ENCODE peak calls at places on chromosomes 13 and 19, in ten cellular contexts. B is NCI-H1092 treated with DMSO at 0.1 percent for 48 hours; I is dorsolateral prefrontal cortex; E is activated T-helper 1 cell treated with anti-CD3 and anti-CD28 coated beads, Interleukin-2, amount 50 U/mL, for 16 hours; R is GOT3; P is activated CD8-positive, alpha-beta memory T cell treated with anti-CD3 and anti-CD28 coated beads for 1 hour; F is pulmonary artery endothelial cell; V is GM04503; H is stimulated activated CD4-positive, alpha-beta T cell treated with anti-CD3 and anti-CD28 coated beads, Interleukin-15, amount 100 ng/mL, for 1 hour; U is iPS DF 19.7. N is an unnamed sample.

GRCh38 chr19:27909185-27909840 is 1303.6 kb downstream of the UQCRFS1 start:
- DNase-seq in B (no peak), I (no peak), E (no peak), R (no peak), P (no peak), F (no peak), V (no peak), H (no peak), U (no peak), N (no peak)

GRCh38 chr19:33108161-33108560 is 23.8 kb upstream of the WDR88 start:
- DNase-seq in B (no peak), I (no peak), E (no peak), R (no peak), P (no peak), F (no peak), V (no peak), H (no peak), U (no peak), N (no peak)

GRCh38 chr19:18863843-18864362 is 32.1 kb downstream of the CERS1 start:
- DNase-seq in B (no peak), I (no peak), E (no peak), R (no peak), P (no peak), F (no peak), V (no peak), H (no peak), U (no peak), N (no peak)

GRCh38 chr13:20398459-20398858 is 127.2 kb downstream of the CRYL1 start:
- DNase-seq in B (no peak), I (no peak), E (no peak), R (no peak), P (no peak), F (no peak), V (no peak), H (no peak), U (no peak), N (no peak)

GRCh38 chr13:79658333-79658975 is 177.5 kb downstream of the NDFIP2 start:
- DNase-seq in B (no peak), I (no peak), E (no peak), R (no peak), P (no peak), F (no peak), V (no peak), H (no peak), U (no peak), N (no peak)

GRCh38 chr19:1475751-1476437 is 3.1 kb downstream of the C19orf25 start:
- DNase-seq in B (no peak), I (no peak), E (no peak), R (no peak), P (no peak), F (no peak), V (no peak), H (no peak), U (no peak), N (no peak)

GRCh38 chr13:50422181-50423148 is 407.2 kb downstream of the KCNRG start:
- DNase-seq in B (no peak), I (no peak), E (no peak), R (no peak), P (no peak), F (no peak), V (no peak), H (no peak), U (no peak), N (no peak)

GRCh38 chr19:39768334-39768733 is 10.3 kb upstream of the LEUTX start:
- DNase-seq in B (no peak), I (no peak), E (no peak), R (no peak), P (no peak), F (no peak), V (no peak), H (no peak), U (no peak), N (no peak)

GRCh38 chr13:83117046-83117445 is 765.2 kb downstream of the SLITRK1 start:
- DNase-seq in B (no peak), I (no peak), E (no peak), R (no peak), P (no peak), F (no peak), V (no peak), H (no peak), U (no peak), N (no peak)

GRCh38 chr19:42473686-42474085 is 30.9 kb upstream of the CXCL17 start:
- DNase-seq in B (no peak), I (no peak), E (no peak), R (no peak), P (no peak), F (no peak), V (no peak), H (no peak), U (peak), N (no peak)

GRCh38 chr13:26022538-26023292 is 29.1 kb downstream of the SHISA2 start:
- DNase-seq in B (peak), I (no peak), E (no peak), R (peak), P (no peak), F (no peak), V (peak), H (no peak), U (no peak), N (peak)

GRCh38 chr19:52735734-52736133 is 890 bp upstream of the ZNF611 start:
- DNase-seq in B (no peak), I (peak), E (no peak), R (no peak), P (no peak), F (peak), V (no peak), H (no peak), U (peak), N (no peak)

GRCh38 chr13:55263045-55263444 is 1877.7 kb upstream of the PRR20A start:
- DNase-seq in B (no peak), I (no peak), E (no peak), R (no peak), P (no peak), F (no peak), V (no peak), H (no peak), U (no peak), N (no peak)

GRCh38 chr13:43988302-43988701 is 108.6 kb downstream of the LACC1 start:
- DNase-seq in B (no peak), I (no peak), E (no peak), R (no peak), P (no peak), F (no peak), V (no peak), H (no peak), U (no peak), N (no peak)

GRCh38 chr13:34857561-34857960 is 84.5 kb upstream of the NBEA start:
- DNase-seq in B (no peak), I (no peak), E (no peak), R (no peak), P (no peak), F (no peak), V (no peak), H (no peak), U (no peak), N (no peak)

GRCh38 chr13:112619730-112620639 is 32.0 kb upstream of the TUBGCP3 start:
- DNase-seq in B (peak), I (no peak), E (no peak), R (no peak), P (no peak), F (no peak), V (no peak), H (no peak), U (peak), N (no peak)